ENCODE peak calls at places on chromosomes 7 and 10, in eight cellular contexts. S is posterior cingulate gyrus; G is stomach; N is stimulated activated CD4-positive, alpha-beta T cell treated with anti-CD3 and anti-CD28 coated beads, Interleukin-4, amount 100 ng/mL, for 4 hours; E is NCI-H460; J is HepG2; C is thoracic aorta; Z is right cardiac atrium. V is an unnamed sample.

GRCh38 chr7:16034353-16034752 is 347.9 kb upstream of the MEOX2 start:
- DNase-seq in S (no peak), G (no peak), N (no peak), E (no peak), J (no peak), C (no peak), Z (no peak), V (no peak)

GRCh38 chr7:90977056-90977455 is 287.2 kb upstream of the FZD1 start:
- DNase-seq in S (no peak), G (no peak), N (no peak), E (no peak), J (no peak), C (no peak), Z (no peak), V (no peak)

GRCh38 chr7:82624337-82624736 is 180.8 kb upstream of the CACNA2D1 start:
- DNase-seq in S (no peak), G (no peak), N (no peak), E (no peak), J (no peak), C (no peak), Z (no peak), V (no peak)

GRCh38 chr7:118478931-118479330 is 254.4 kb downstream of the ANKRD7 start:
- DNase-seq in S (no peak), G (no peak), N (no peak), E (no peak), J (no peak), C (no peak), Z (no peak), V (no peak)

GRCh38 chr10:121597504-121598241 is 571 bp downstream of the FGFR2 start:
- DNase-seq in S (no peak), G (no peak), N (no peak), E (no peak), J (no peak), C (no peak), Z (peak), V (no peak)

GRCh38 chr7:127810691-127811660 is 159.0 kb downstream of the SND1 start:
- DNase-seq in S (no peak), G (no peak), N (no peak), E (no peak), J (no peak), C (no peak), Z (no peak), V (no peak)

GRCh38 chr7:131400833-131401593 is 73.3 kb downstream of the MKLN1 start:
- DNase-seq in S (no peak), G (no peak), N (no peak), E (no peak), J (peak), C (no peak), Z (no peak), V (no peak)

GRCh38 chr10:92688927-92689662 is 660 bp upstream of the HHEX start:
- DNase-seq in S (no peak), G (peak), N (peak), E (no peak), J (peak), C (no peak), Z (peak), V (peak)

GRCh38 chr7:30799206-30799975 is 28.2 kb downstream of the MINDY4 start:
- DNase-seq in S (no peak), G (no peak), N (no peak), E (no peak), J (no peak), C (peak), Z (peak), V (no peak)

GRCh38 chr7:152624218-152624617 is 51.7 kb downstream of the XRCC2 start:
- DNase-seq in S (no peak), G (no peak), N (no peak), E (no peak), J (no peak), C (no peak), Z (no peak), V (no peak)

GRCh38 chr7:31373337-31374289 is 33.1 kb upstream of the NEUROD6 start:
- DNase-seq in S (no peak), G (peak), N (no peak), E (peak), J (peak), C (no peak), Z (no peak), V (peak)